ENCODE peak calls at places on chromosomes 12 and 14, in five cellular contexts. X, T, J, L and R are unnamed samples.

GRCh38 chr14:66240112-66240511 is 246.1 kb upstream of the CCDC196 start:
- DNase-seq in X (peak), T (no peak), J (no peak), L (no peak), R (no peak)

GRCh38 chr14:49506650-49507049 is 79.5 kb downstream of the RPS29 start:
- DNase-seq in X (no peak), T (no peak), J (no peak), L (peak), R (no peak)

GRCh38 chr14:100568164-100568997 is 18.8 kb downstream of the BEGAIN start:
- DNase-seq in X (no peak), T (no peak), J (no peak), L (no peak), R (no peak)

GRCh38 chr12:25789520-25789919 is 169.0 kb upstream of the RASSF8 start:
- DNase-seq in X (no peak), T (no peak), J (peak), L (no peak), R (no peak)

GRCh38 chr12:69341328-69341727 is 6.9 kb upstream of the LYZ start:
- DNase-seq in X (peak), T (peak), J (no peak), L (no peak), R (no peak)

GRCh38 chr14:22820731-22821130 is 5.5 kb upstream of the SLC7A7 start:
- DNase-seq in X (no peak), T (no peak), J (no peak), L (peak), R (no peak)

GRCh38 chr12:122078141-122079037 is at the start of gene MLXIP:
- DNase-seq in X (peak), T (peak), J (peak), L (peak), R (peak)

GRCh38 chr14:54673193-54674121 is 106.5 kb downstream of the SAMD4A start:
- DNase-seq in X (no peak), T (no peak), J (peak), L (no peak), R (no peak)

GRCh38 chr12:106301611-106302321 is 767 bp upstream of the TCP11L2 start:
- DNase-seq in X (no peak), T (peak), J (peak), L (peak), R (peak)

GRCh38 chr14:73762375-73762822 is 48.2 kb upstream of the PNMA1 start:
- DNase-seq in X (no peak), T (no peak), J (no peak), L (no peak), R (no peak)

GRCh38 chr14:70281938-70282337 is 77.5 kb downstream of the COX16 start:
- DNase-seq in X (no peak), T (no peak), J (no peak), L (peak), R (no peak)

GRCh38 chr14:45838597-45838996 is 585.6 kb upstream of the MIS18BP1 start:
- DNase-seq in X (no peak), T (no peak), J (no peak), L (peak), R (no peak)